ENCODE peak calls at places on chromosomes 11 and 22, in five cellular contexts. L is GM12878, V is K562, S is HepG2, D is H1. X is an unnamed sample.

GRCh38 chr11:126544311-126545056 is 189.0 kb downstream of the ST3GAL4 start:
- DNase-seq in L (no peak), V (no peak), S (no peak), D (peak; percentile 56), X (peak; percentile 73)

GRCh38 chr11:134120921-134121526 is 52.2 kb downstream of the JAM3 start:
- DNase-seq in L (no peak), V (no peak), S (no peak), D (no peak), X (peak; percentile 61)

GRCh38 chr11:132962026-132962425 is 570.3 kb downstream of the OPCML start:
- DNase-seq in L (no peak), V (no peak), S (no peak), D (no peak), X (peak; percentile 44)

GRCh38 chr22:28002863-28003565 is 84.0 kb upstream of the PITPNB start:
- DNase-seq in L (no peak), V (no peak), S (no peak), D (no peak), X (no peak)

GRCh38 chr11:120337133-120337895 is 1.1 kb downstream of the ARHGEF12 start:
- DNase-seq in L (no peak), V (no peak), S (peak; percentile 62), D (no peak), X (peak; percentile 25)

GRCh38 chr11:64874308-64874707 is 4.1 kb downstream of the EHD1 start:
- DNase-seq in L (no peak), V (no peak), S (no peak), D (no peak), X (no peak)

GRCh38 chr11:12278766-12279671 is 98.4 kb upstream of the PARVA start:
- DNase-seq in L (no peak), V (no peak), S (peak; percentile 67), D (no peak), X (no peak)

GRCh38 chr11:125242141-125242780 is 77.7 kb downstream of the PKNOX2 start:
- DNase-seq in L (no peak), V (no peak), S (no peak), D (no peak), X (no peak)

GRCh38 chr22:35347462-35347861 is 33.4 kb upstream of the HMOX1 start:
- DNase-seq in L (no peak), V (no peak), S (no peak), D (no peak), X (no peak)

GRCh38 chr11:1148752-1149180 is 9.0 kb upstream of the MUC5AC start:
- DNase-seq in L (no peak), V (no peak), S (no peak), D (no peak), X (no peak)

GRCh38 chr11:126109941-126110731 is 47.5 kb upstream of the CDON start:
- DNase-seq in L (no peak), V (no peak), S (no peak), D (no peak), X (no peak)

GRCh38 chr11:61392991-61393595 is 706 bp downstream of the TMEM216 start:
- DNase-seq in L (no peak), V (no peak), S (no peak), D (no peak), X (peak; percentile 52)

GRCh38 chr22:43488937-43489336 is 77.1 kb downstream of the MPPED1 start:
- DNase-seq in L (no peak), V (no peak), S (no peak), D (no peak), X (no peak)

GRCh38 chr11:5203366-5203765 is 2.9 kb upstream of the OR51V1 start:
- DNase-seq in L (no peak), V (peak; percentile 18), S (no peak), D (no peak), X (no peak)

GRCh38 chr11:12272821-12273617 is 104.4 kb upstream of the PARVA start:
- DNase-seq in L (no peak), V (no peak), S (peak; percentile 41), D (no peak), X (no peak)

GRCh38 chr11:120235024-120235628 is 4.8 kb upstream of the POU2F3 start:
- DNase-seq in L (no peak), V (peak; percentile 83), S (peak; percentile 66), D (peak; percentile 92), X (peak; percentile 78)

GRCh38 chr11:16669799-16670415 is 68.5 kb upstream of the C11orf58 start:
- DNase-seq in L (no peak), V (no peak), S (peak; percentile 54), D (no peak), X (no peak)

GRCh38 chr11:112042161-112042960 is 17.2 kb downstream of the DLAT start:
- DNase-seq in L (no peak), V (peak; percentile 27), S (no peak), D (no peak), X (no peak)

GRCh38 chr11:44833869-44834452 is 107.2 kb downstream of the TSPAN18 start:
- DNase-seq in L (no peak), V (no peak), S (no peak), D (no peak), X (peak; percentile 45)

GRCh38 chr22:23829845-23830372 is 8.9 kb downstream of the DERL3 start:
- DNase-seq in L (no peak), V (no peak), S (no peak), D (no peak), X (peak; percentile 35)

GRCh38 chr11:92628401-92629292 is 340.8 kb upstream of the MTNR1B start:
- DNase-seq in L (no peak), V (no peak), S (no peak), D (no peak), X (no peak)

GRCh38 chr11:132486060-132486459 is 1046.2 kb downstream of the OPCML start:
- DNase-seq in L (no peak), V (no peak), S (no peak), D (no peak), X (no peak)

GRCh38 chr11:1830500-1831223 is 4.1 kb upstream of the SYT8 start:
- DNase-seq in L (no peak), V (no peak), S (peak; percentile 74), D (no peak), X (peak; percentile 40)

GRCh38 chr11:27721505-27722116 is 21.4 kb upstream of the BDNF start:
- DNase-seq in L (no peak), V (no peak), S (no peak), D (peak; percentile 64), X (no peak)

GRCh38 chr11:111329306-111330204 is 31.2 kb downstream of the POU2AF3 start:
- DNase-seq in L (no peak), V (no peak), S (no peak), D (no peak), X (no peak)

GRCh38 chr11:9274499-9275228 is 9.5 kb upstream of the DENND5A start:
- DNase-seq in L (no peak), V (no peak), S (no peak), D (no peak), X (no peak)

GRCh38 chr11:35035894-35036408 is 103.0 kb upstream of the CD44 start:
- DNase-seq in L (peak; percentile 85), V (no peak), S (no peak), D (no peak), X (no peak)

GRCh38 chr22:36510966-36511881 is 4.4 kb upstream of the FOXRED2 start:
- DNase-seq in L (no peak), V (no peak), S (peak; percentile 54), D (peak; percentile 68), X (peak; percentile 62)

GRCh38 chr22:37427128-37427710 is at the start of gene ELFN2:
- DNase-seq in L (no peak), V (no peak), S (no peak), D (no peak), X (peak; percentile 81)

GRCh38 chr11:114026355-114026754 is 33.2 kb upstream of the ZBTB16 start:
- DNase-seq in L (no peak), V (peak; percentile 32), S (peak; percentile 18), D (no peak), X (no peak)

DNA sequence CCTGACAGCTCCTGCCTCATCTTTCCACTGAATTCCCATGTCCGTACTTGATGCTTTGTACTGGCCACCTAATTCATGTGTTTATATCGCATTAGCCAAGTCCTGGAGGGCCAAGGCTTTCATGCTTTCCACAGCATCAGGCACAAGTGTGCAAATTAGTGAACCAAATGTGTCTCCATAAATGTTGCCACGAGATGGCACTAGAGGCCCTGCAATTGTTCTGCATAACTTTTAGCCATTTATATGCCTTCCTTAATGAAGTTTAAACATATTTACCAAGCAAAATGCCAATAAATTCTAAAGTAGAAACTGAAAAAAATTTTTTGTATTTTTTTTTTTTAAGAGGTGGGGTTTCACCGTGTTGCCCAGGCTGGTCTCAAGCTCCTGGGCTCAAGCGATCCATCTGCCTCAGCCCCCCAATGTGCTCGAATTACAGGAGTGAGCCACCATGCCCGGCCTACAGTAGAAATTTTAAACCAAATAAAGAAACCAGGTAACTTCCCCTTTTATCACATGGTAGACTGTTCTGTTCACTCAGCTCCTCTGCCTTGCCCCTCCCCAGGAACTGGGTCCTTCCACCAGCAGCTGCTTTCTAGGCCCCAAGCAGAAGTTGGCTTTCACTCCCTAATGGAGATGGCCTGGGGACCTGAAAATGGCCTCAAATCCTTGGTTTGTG is 20.8 kb upstream of the IL18BP start:
- DNase-seq in L (peak; percentile 30), V (peak; percentile 37), S (peak; percentile 36), D (peak; percentile 52), X (peak; percentile 49)
- TF ChIP-seq USF2 in L (no peak), V (no peak), S (no peak), D (no peak), X (no peak)

DNA sequence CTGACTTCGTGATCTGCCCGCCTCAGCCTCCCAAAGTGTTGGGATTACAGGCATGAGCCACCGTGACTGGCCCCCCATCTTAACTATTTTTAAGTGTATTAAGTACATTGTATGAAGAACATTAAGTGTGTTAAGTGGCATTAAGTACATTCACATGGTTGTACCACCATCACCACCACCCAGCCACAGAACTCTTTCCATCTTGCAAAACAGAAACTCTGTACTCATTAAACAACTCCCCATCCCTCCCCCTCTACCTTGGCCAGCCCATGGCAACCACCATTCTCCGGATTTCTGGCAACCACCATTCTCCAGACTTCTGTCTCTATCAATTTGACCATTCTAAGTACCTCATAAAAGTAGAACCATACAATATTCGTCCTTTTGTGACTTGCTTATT is 17.8 kb upstream of the PEX26 start:
- DNase-seq in L (no peak), V (no peak), S (no peak), D (no peak), X (no peak)
- TF ChIP-seq CHD2 in L (no peak), V (no peak), S (no peak), D (no peak), X (no peak)

GRCh38 chr11:129374081-129374992 is 1.3 kb upstream of the BARX2 start:
- DNase-seq in L (no peak), V (no peak), S (no peak), D (peak; percentile 61), X (peak; percentile 44)
- H3K27me3 ChIP-seq in L (peaks cover 14% of the 10 kb centered on the region), V (peaks cover 11% of the 10 kb centered on the region), S (peaks cover 10% of the 10 kb centered on the region), D (peaks cover 79% of the 10 kb centered on the region), X (peaks cover 92% of the 10 kb centered on the region)

DNA sequence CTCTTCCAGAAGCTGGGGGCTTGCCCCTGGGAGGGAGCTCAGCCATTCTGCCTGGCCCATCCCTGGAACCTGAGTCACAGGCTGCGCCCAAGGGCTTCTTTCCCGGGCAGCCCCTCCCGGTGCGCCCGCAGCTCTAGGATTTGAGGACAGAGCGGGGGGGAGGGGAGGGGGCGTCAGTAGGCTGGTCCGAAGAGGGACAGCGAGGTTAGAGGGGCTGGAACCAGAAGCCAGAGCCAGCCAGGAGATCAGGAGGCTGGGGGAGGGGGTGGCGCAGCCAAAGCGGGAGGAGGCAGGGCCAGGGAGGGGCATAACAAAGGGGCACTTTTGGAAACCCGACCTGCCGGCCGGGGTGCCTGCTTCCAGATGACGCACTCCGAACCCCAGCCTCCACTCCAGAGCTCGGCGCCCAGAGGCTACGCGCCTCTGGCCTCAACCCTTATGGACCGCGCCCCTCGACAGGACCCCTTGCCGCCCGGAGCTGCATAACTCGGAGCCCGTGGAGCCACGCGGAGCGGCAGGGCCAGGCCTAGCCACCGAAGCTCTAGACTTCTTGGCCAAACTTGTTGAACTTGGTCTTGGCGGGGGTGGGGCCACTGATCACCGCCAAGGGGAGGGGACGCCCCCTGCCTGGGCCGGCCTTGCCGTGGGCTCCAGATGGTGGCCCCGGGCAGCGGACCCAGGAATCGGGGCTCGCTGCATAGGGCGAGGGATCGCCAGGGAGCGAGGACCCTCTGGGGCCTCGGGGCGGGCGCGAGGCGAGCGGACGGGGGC is 744 bp downstream of the PACSIN3 start:
- DNase-seq in L (no peak), V (no peak), S (peak; percentile 86), D (peak; percentile 87), X (peak; percentile 63)
- TF ChIP-seq USF2 in L (no peak), V (no peak), S (no peak), D (no peak), X (no peak)